ENCODE peak calls at places on chromosome 6, in ten cellular contexts. One of them, this sample, is unnamed.

GRCh38 chr6:119978274-119978889 is 628.8 kb upstream of the MAN1A1 start:
- DNase-seq in stimulated activated CD4-positive, alpha-beta T cell treated with anti-CD3 and anti-CD28 coated beads, Interleukin-4, amount 100 ng/mL, for 24 hours: no peak
- DNase-seq in Calu3: peak; percentile 29
- DNase-seq in neural crest cell: no peak
- DNase-seq in central memory CD4-positive, alpha-beta T cell: no peak
- DNase-seq in AG09309: no peak
- DNase-seq in body of pancreas: peak; percentile 24
- DNase-seq in RCC 7860: no peak
- DNase-seq in activated CD4-positive, alpha-beta T cell treated with anti-CD3 and anti-CD28 coated beads, Interleukin-2, amount 50 U/mL, for 1 hour: no peak
- DNase-seq in caudate nucleus: no peak
- DNase-seq in this sample: peak; percentile 2

GRCh38 chr6:125922322-125922860 is 34.2 kb upstream of the HINT3 start:
- DNase-seq in stimulated activated CD4-positive, alpha-beta T cell treated with anti-CD3 and anti-CD28 coated beads, Interleukin-4, amount 100 ng/mL, for 24 hours: no peak
- DNase-seq in Calu3: no peak
- DNase-seq in neural crest cell: no peak
- DNase-seq in central memory CD4-positive, alpha-beta T cell: no peak
- DNase-seq in AG09309: no peak
- DNase-seq in body of pancreas: no peak
- DNase-seq in RCC 7860: no peak
- DNase-seq in activated CD4-positive, alpha-beta T cell treated with anti-CD3 and anti-CD28 coated beads, Interleukin-2, amount 50 U/mL, for 1 hour: no peak
- DNase-seq in caudate nucleus: no peak
- DNase-seq in this sample: no peak

GRCh38 chr6:1792989-1793388 is 183.3 kb downstream of the FOXC1 start:
- DNase-seq in stimulated activated CD4-positive, alpha-beta T cell treated with anti-CD3 and anti-CD28 coated beads, Interleukin-4, amount 100 ng/mL, for 24 hours: no peak
- DNase-seq in Calu3: peak; percentile 50
- DNase-seq in neural crest cell: peak; percentile 23
- DNase-seq in central memory CD4-positive, alpha-beta T cell: no peak
- DNase-seq in AG09309: no peak
- DNase-seq in body of pancreas: peak; percentile 44
- DNase-seq in RCC 7860: peak; percentile 6
- DNase-seq in activated CD4-positive, alpha-beta T cell treated with anti-CD3 and anti-CD28 coated beads, Interleukin-2, amount 50 U/mL, for 1 hour: no peak
- DNase-seq in caudate nucleus: no peak
- DNase-seq in this sample: no peak

GRCh38 chr6:44022296-44022661 is 105.0 kb downstream of the MRPL14 start:
- DNase-seq in stimulated activated CD4-positive, alpha-beta T cell treated with anti-CD3 and anti-CD28 coated beads, Interleukin-4, amount 100 ng/mL, for 24 hours: no peak
- DNase-seq in Calu3: no peak
- DNase-seq in neural crest cell: no peak
- DNase-seq in central memory CD4-positive, alpha-beta T cell: no peak
- DNase-seq in AG09309: no peak
- DNase-seq in body of pancreas: no peak
- DNase-seq in RCC 7860: peak; percentile 89
- DNase-seq in activated CD4-positive, alpha-beta T cell treated with anti-CD3 and anti-CD28 coated beads, Interleukin-2, amount 50 U/mL, for 1 hour: no peak
- DNase-seq in caudate nucleus: no peak
- DNase-seq in this sample: no peak

GRCh38 chr6:3227363-3228045 is at the start of gene TUBB2B:
- DNase-seq in stimulated activated CD4-positive, alpha-beta T cell treated with anti-CD3 and anti-CD28 coated beads, Interleukin-4, amount 100 ng/mL, for 24 hours: no peak
- DNase-seq in Calu3: peak; percentile 16
- DNase-seq in neural crest cell: peak; percentile 85
- DNase-seq in central memory CD4-positive, alpha-beta T cell: no peak
- DNase-seq in AG09309: no peak
- DNase-seq in body of pancreas: peak; percentile 39
- DNase-seq in RCC 7860: no peak
- DNase-seq in activated CD4-positive, alpha-beta T cell treated with anti-CD3 and anti-CD28 coated beads, Interleukin-2, amount 50 U/mL, for 1 hour: no peak
- DNase-seq in caudate nucleus: peak; percentile 34
- DNase-seq in this sample: no peak

GRCh38 chr6:155188707-155189496 is 74.9 kb upstream of the CLDN20 start:
- DNase-seq in stimulated activated CD4-positive, alpha-beta T cell treated with anti-CD3 and anti-CD28 coated beads, Interleukin-4, amount 100 ng/mL, for 24 hours: peak; percentile 18
- DNase-seq in Calu3: no peak
- DNase-seq in neural crest cell: no peak
- DNase-seq in central memory CD4-positive, alpha-beta T cell: no peak
- DNase-seq in AG09309: peak; percentile 94
- DNase-seq in body of pancreas: no peak
- DNase-seq in RCC 7860: no peak
- DNase-seq in activated CD4-positive, alpha-beta T cell treated with anti-CD3 and anti-CD28 coated beads, Interleukin-2, amount 50 U/mL, for 1 hour: no peak
- DNase-seq in caudate nucleus: no peak
- DNase-seq in this sample: peak; percentile 89

GRCh38 chr6:25229671-25230321 is 49.4 kb upstream of the CARMIL1 start:
- DNase-seq in stimulated activated CD4-positive, alpha-beta T cell treated with anti-CD3 and anti-CD28 coated beads, Interleukin-4, amount 100 ng/mL, for 24 hours: no peak
- DNase-seq in Calu3: peak; percentile 52
- DNase-seq in neural crest cell: no peak
- DNase-seq in central memory CD4-positive, alpha-beta T cell: no peak
- DNase-seq in AG09309: peak; percentile 99
- DNase-seq in body of pancreas: no peak
- DNase-seq in RCC 7860: peak; percentile 56
- DNase-seq in activated CD4-positive, alpha-beta T cell treated with anti-CD3 and anti-CD28 coated beads, Interleukin-2, amount 50 U/mL, for 1 hour: no peak
- DNase-seq in caudate nucleus: no peak
- DNase-seq in this sample: peak; percentile 84

GRCh38 chr6:166633732-166634535 is 6.9 kb upstream of the RPS6KA2 start:
- DNase-seq in stimulated activated CD4-positive, alpha-beta T cell treated with anti-CD3 and anti-CD28 coated beads, Interleukin-4, amount 100 ng/mL, for 24 hours: no peak
- DNase-seq in Calu3: no peak
- DNase-seq in neural crest cell: no peak
- DNase-seq in central memory CD4-positive, alpha-beta T cell: no peak
- DNase-seq in AG09309: no peak
- DNase-seq in body of pancreas: no peak
- DNase-seq in RCC 7860: no peak
- DNase-seq in activated CD4-positive, alpha-beta T cell treated with anti-CD3 and anti-CD28 coated beads, Interleukin-2, amount 50 U/mL, for 1 hour: no peak
- DNase-seq in caudate nucleus: no peak
- DNase-seq in this sample: no peak

GRCh38 chr6:32984639-32985389 is 16.4 kb downstream of the BRD2 start:
- DNase-seq in stimulated activated CD4-positive, alpha-beta T cell treated with anti-CD3 and anti-CD28 coated beads, Interleukin-4, amount 100 ng/mL, for 24 hours: peak; percentile 93
- DNase-seq in Calu3: peak; percentile 97
- DNase-seq in neural crest cell: peak; percentile 86
- DNase-seq in central memory CD4-positive, alpha-beta T cell: peak; percentile 82
- DNase-seq in AG09309: peak; percentile 38
- DNase-seq in body of pancreas: peak; percentile 97
- DNase-seq in RCC 7860: peak; percentile 57
- DNase-seq in activated CD4-positive, alpha-beta T cell treated with anti-CD3 and anti-CD28 coated beads, Interleukin-2, amount 50 U/mL, for 1 hour: peak; percentile 94
- DNase-seq in caudate nucleus: peak; percentile 45
- DNase-seq in this sample: peak; percentile 53

GRCh38 chr6:106710580-106710979 is 81.2 kb downstream of the QRSL1 start:
- DNase-seq in stimulated activated CD4-positive, alpha-beta T cell treated with anti-CD3 and anti-CD28 coated beads, Interleukin-4, amount 100 ng/mL, for 24 hours: no peak
- DNase-seq in Calu3: no peak
- DNase-seq in neural crest cell: no peak
- DNase-seq in central memory CD4-positive, alpha-beta T cell: no peak
- DNase-seq in AG09309: no peak
- DNase-seq in body of pancreas: no peak
- DNase-seq in RCC 7860: no peak
- DNase-seq in activated CD4-positive, alpha-beta T cell treated with anti-CD3 and anti-CD28 coated beads, Interleukin-2, amount 50 U/mL, for 1 hour: no peak
- DNase-seq in caudate nucleus: no peak
- DNase-seq in this sample: no peak

GRCh38 chr6:168249746-168250145 is 69.8 kb downstream of the DACT2 start:
- DNase-seq in stimulated activated CD4-positive, alpha-beta T cell treated with anti-CD3 and anti-CD28 coated beads, Interleukin-4, amount 100 ng/mL, for 24 hours: no peak
- DNase-seq in Calu3: no peak
- DNase-seq in neural crest cell: no peak
- DNase-seq in central memory CD4-positive, alpha-beta T cell: no peak
- DNase-seq in AG09309: no peak
- DNase-seq in body of pancreas: no peak
- DNase-seq in RCC 7860: no peak
- DNase-seq in activated CD4-positive, alpha-beta T cell treated with anti-CD3 and anti-CD28 coated beads, Interleukin-2, amount 50 U/mL, for 1 hour: no peak
- DNase-seq in caudate nucleus: no peak
- DNase-seq in this sample: no peak

GRCh38 chr6:163655217-163656121 is 241.0 kb downstream of the QKI start:
- DNase-seq in stimulated activated CD4-positive, alpha-beta T cell treated with anti-CD3 and anti-CD28 coated beads, Interleukin-4, amount 100 ng/mL, for 24 hours: no peak
- DNase-seq in Calu3: no peak
- DNase-seq in neural crest cell: no peak
- DNase-seq in central memory CD4-positive, alpha-beta T cell: no peak
- DNase-seq in AG09309: no peak
- DNase-seq in body of pancreas: no peak
- DNase-seq in RCC 7860: no peak
- DNase-seq in activated CD4-positive, alpha-beta T cell treated with anti-CD3 and anti-CD28 coated beads, Interleukin-2, amount 50 U/mL, for 1 hour: no peak
- DNase-seq in caudate nucleus: no peak
- DNase-seq in this sample: no peak

GRCh38 chr6:168513766-168514165 is 72.8 kb downstream of the SMOC2 start:
- DNase-seq in stimulated activated CD4-positive, alpha-beta T cell treated with anti-CD3 and anti-CD28 coated beads, Interleukin-4, amount 100 ng/mL, for 24 hours: no peak
- DNase-seq in Calu3: no peak
- DNase-seq in neural crest cell: no peak
- DNase-seq in central memory CD4-positive, alpha-beta T cell: no peak
- DNase-seq in AG09309: no peak
- DNase-seq in body of pancreas: no peak
- DNase-seq in RCC 7860: no peak
- DNase-seq in activated CD4-positive, alpha-beta T cell treated with anti-CD3 and anti-CD28 coated beads, Interleukin-2, amount 50 U/mL, for 1 hour: no peak
- DNase-seq in caudate nucleus: no peak
- DNase-seq in this sample: no peak

GRCh38 chr6:131317516-131317915 is 182.2 kb downstream of the AKAP7 start:
- DNase-seq in stimulated activated CD4-positive, alpha-beta T cell treated with anti-CD3 and anti-CD28 coated beads, Interleukin-4, amount 100 ng/mL, for 24 hours: no peak
- DNase-seq in Calu3: no peak
- DNase-seq in neural crest cell: no peak
- DNase-seq in central memory CD4-positive, alpha-beta T cell: no peak
- DNase-seq in AG09309: peak; percentile 38
- DNase-seq in body of pancreas: no peak
- DNase-seq in RCC 7860: no peak
- DNase-seq in activated CD4-positive, alpha-beta T cell treated with anti-CD3 and anti-CD28 coated beads, Interleukin-2, amount 50 U/mL, for 1 hour: no peak
- DNase-seq in caudate nucleus: no peak
- DNase-seq in this sample: no peak

GRCh38 chr6:151027295-151027747 is 161.8 kb downstream of the MTHFD1L start:
- DNase-seq in stimulated activated CD4-positive, alpha-beta T cell treated with anti-CD3 and anti-CD28 coated beads, Interleukin-4, amount 100 ng/mL, for 24 hours: no peak
- DNase-seq in Calu3: no peak
- DNase-seq in neural crest cell: no peak
- DNase-seq in central memory CD4-positive, alpha-beta T cell: no peak
- DNase-seq in AG09309: no peak
- DNase-seq in body of pancreas: peak; percentile 61
- DNase-seq in RCC 7860: no peak
- DNase-seq in activated CD4-positive, alpha-beta T cell treated with anti-CD3 and anti-CD28 coated beads, Interleukin-2, amount 50 U/mL, for 1 hour: no peak
- DNase-seq in caudate nucleus: no peak
- DNase-seq in this sample: no peak

GRCh38 chr6:126444874-126445273 is 105.0 kb downstream of the CENPW start:
- DNase-seq in stimulated activated CD4-positive, alpha-beta T cell treated with anti-CD3 and anti-CD28 coated beads, Interleukin-4, amount 100 ng/mL, for 24 hours: no peak
- DNase-seq in Calu3: no peak
- DNase-seq in neural crest cell: no peak
- DNase-seq in central memory CD4-positive, alpha-beta T cell: no peak
- DNase-seq in AG09309: no peak
- DNase-seq in body of pancreas: no peak
- DNase-seq in RCC 7860: no peak
- DNase-seq in activated CD4-positive, alpha-beta T cell treated with anti-CD3 and anti-CD28 coated beads, Interleukin-2, amount 50 U/mL, for 1 hour: no peak
- DNase-seq in caudate nucleus: no peak
- DNase-seq in this sample: no peak

GRCh38 chr6:56803594-56803993 is 151.3 kb upstream of the BEND6 start:
- DNase-seq in stimulated activated CD4-positive, alpha-beta T cell treated with anti-CD3 and anti-CD28 coated beads, Interleukin-4, amount 100 ng/mL, for 24 hours: no peak
- DNase-seq in Calu3: no peak
- DNase-seq in neural crest cell: no peak
- DNase-seq in central memory CD4-positive, alpha-beta T cell: no peak
- DNase-seq in AG09309: no peak
- DNase-seq in body of pancreas: no peak
- DNase-seq in RCC 7860: no peak
- DNase-seq in activated CD4-positive, alpha-beta T cell treated with anti-CD3 and anti-CD28 coated beads, Interleukin-2, amount 50 U/mL, for 1 hour: no peak
- DNase-seq in caudate nucleus: no peak
- DNase-seq in this sample: peak; percentile 27

GRCh38 chr6:44493593-44493992 is 106.1 kb downstream of the CDC5L start:
- DNase-seq in stimulated activated CD4-positive, alpha-beta T cell treated with anti-CD3 and anti-CD28 coated beads, Interleukin-4, amount 100 ng/mL, for 24 hours: no peak
- DNase-seq in Calu3: no peak
- DNase-seq in neural crest cell: no peak
- DNase-seq in central memory CD4-positive, alpha-beta T cell: no peak
- DNase-seq in AG09309: no peak
- DNase-seq in body of pancreas: no peak
- DNase-seq in RCC 7860: no peak
- DNase-seq in activated CD4-positive, alpha-beta T cell treated with anti-CD3 and anti-CD28 coated beads, Interleukin-2, amount 50 U/mL, for 1 hour: no peak
- DNase-seq in caudate nucleus: no peak
- DNase-seq in this sample: no peak

GRCh38 chr6:88248709-88249321 is 82.7 kb upstream of the CNR1 start:
- DNase-seq in stimulated activated CD4-positive, alpha-beta T cell treated with anti-CD3 and anti-CD28 coated beads, Interleukin-4, amount 100 ng/mL, for 24 hours: no peak
- DNase-seq in Calu3: no peak
- DNase-seq in neural crest cell: no peak
- DNase-seq in central memory CD4-positive, alpha-beta T cell: no peak
- DNase-seq in AG09309: no peak
- DNase-seq in body of pancreas: no peak
- DNase-seq in RCC 7860: no peak
- DNase-seq in activated CD4-positive, alpha-beta T cell treated with anti-CD3 and anti-CD28 coated beads, Interleukin-2, amount 50 U/mL, for 1 hour: no peak
- DNase-seq in caudate nucleus: no peak
- DNase-seq in this sample: no peak

GRCh38 chr6:164721460-164721859 is 587.9 kb downstream of the C6orf118 start:
- DNase-seq in stimulated activated CD4-positive, alpha-beta T cell treated with anti-CD3 and anti-CD28 coated beads, Interleukin-4, amount 100 ng/mL, for 24 hours: no peak
- DNase-seq in Calu3: no peak
- DNase-seq in neural crest cell: no peak
- DNase-seq in central memory CD4-positive, alpha-beta T cell: no peak
- DNase-seq in AG09309: no peak
- DNase-seq in body of pancreas: no peak
- DNase-seq in RCC 7860: no peak
- DNase-seq in activated CD4-positive, alpha-beta T cell treated with anti-CD3 and anti-CD28 coated beads, Interleukin-2, amount 50 U/mL, for 1 hour: no peak
- DNase-seq in caudate nucleus: no peak
- DNase-seq in this sample: no peak

GRCh38 chr6:112503210-112503609 is 156.1 kb downstream of the RFPL4B start:
- DNase-seq in stimulated activated CD4-positive, alpha-beta T cell treated with anti-CD3 and anti-CD28 coated beads, Interleukin-4, amount 100 ng/mL, for 24 hours: no peak
- DNase-seq in Calu3: no peak
- DNase-seq in neural crest cell: peak; percentile 48
- DNase-seq in central memory CD4-positive, alpha-beta T cell: no peak
- DNase-seq in AG09309: no peak
- DNase-seq in body of pancreas: no peak
- DNase-seq in RCC 7860: no peak
- DNase-seq in activated CD4-positive, alpha-beta T cell treated with anti-CD3 and anti-CD28 coated beads, Interleukin-2, amount 50 U/mL, for 1 hour: no peak
- DNase-seq in caudate nucleus: peak; percentile 34
- DNase-seq in this sample: no peak

GRCh38 chr6:37547564-37548061 is 47.9 kb upstream of the CCDC167 start:
- DNase-seq in stimulated activated CD4-positive, alpha-beta T cell treated with anti-CD3 and anti-CD28 coated beads, Interleukin-4, amount 100 ng/mL, for 24 hours: no peak
- DNase-seq in Calu3: no peak
- DNase-seq in neural crest cell: no peak
- DNase-seq in central memory CD4-positive, alpha-beta T cell: peak; percentile 22
- DNase-seq in AG09309: no peak
- DNase-seq in body of pancreas: no peak
- DNase-seq in RCC 7860: peak; percentile 84
- DNase-seq in activated CD4-positive, alpha-beta T cell treated with anti-CD3 and anti-CD28 coated beads, Interleukin-2, amount 50 U/mL, for 1 hour: no peak
- DNase-seq in caudate nucleus: no peak
- DNase-seq in this sample: no peak

GRCh38 chr6:13724174-13724573 is 12.5 kb upstream of the RANBP9 start:
- DNase-seq in stimulated activated CD4-positive, alpha-beta T cell treated with anti-CD3 and anti-CD28 coated beads, Interleukin-4, amount 100 ng/mL, for 24 hours: no peak
- DNase-seq in Calu3: peak; percentile 63
- DNase-seq in neural crest cell: no peak
- DNase-seq in central memory CD4-positive, alpha-beta T cell: no peak
- DNase-seq in AG09309: no peak
- DNase-seq in body of pancreas: no peak
- DNase-seq in RCC 7860: peak; percentile 71
- DNase-seq in activated CD4-positive, alpha-beta T cell treated with anti-CD3 and anti-CD28 coated beads, Interleukin-2, amount 50 U/mL, for 1 hour: no peak
- DNase-seq in caudate nucleus: no peak
- DNase-seq in this sample: no peak

GRCh38 chr6:144151010-144151727 is 852 bp downstream of the STX11 start:
- DNase-seq in stimulated activated CD4-positive, alpha-beta T cell treated with anti-CD3 and anti-CD28 coated beads, Interleukin-4, amount 100 ng/mL, for 24 hours: peak; percentile 73
- DNase-seq in Calu3: no peak
- DNase-seq in neural crest cell: no peak
- DNase-seq in central memory CD4-positive, alpha-beta T cell: peak; percentile 59
- DNase-seq in AG09309: no peak
- DNase-seq in body of pancreas: peak; percentile 28
- DNase-seq in RCC 7860: no peak
- DNase-seq in activated CD4-positive, alpha-beta T cell treated with anti-CD3 and anti-CD28 coated beads, Interleukin-2, amount 50 U/mL, for 1 hour: peak; percentile 37
- DNase-seq in caudate nucleus: no peak
- DNase-seq in this sample: no peak

GRCh38 chr6:92879526-92879925 is 539.8 kb downstream of the EPHA7 start:
- DNase-seq in stimulated activated CD4-positive, alpha-beta T cell treated with anti-CD3 and anti-CD28 coated beads, Interleukin-4, amount 100 ng/mL, for 24 hours: no peak
- DNase-seq in Calu3: no peak
- DNase-seq in neural crest cell: no peak
- DNase-seq in central memory CD4-positive, alpha-beta T cell: no peak
- DNase-seq in AG09309: no peak
- DNase-seq in body of pancreas: no peak
- DNase-seq in RCC 7860: no peak
- DNase-seq in activated CD4-positive, alpha-beta T cell treated with anti-CD3 and anti-CD28 coated beads, Interleukin-2, amount 50 U/mL, for 1 hour: no peak
- DNase-seq in caudate nucleus: no peak
- DNase-seq in this sample: no peak

GRCh38 chr6:21597706-21598273 is 4.2 kb downstream of the SOX4 start:
- DNase-seq in stimulated activated CD4-positive, alpha-beta T cell treated with anti-CD3 and anti-CD28 coated beads, Interleukin-4, amount 100 ng/mL, for 24 hours: no peak
- DNase-seq in Calu3: peak; percentile 29
- DNase-seq in neural crest cell: no peak
- DNase-seq in central memory CD4-positive, alpha-beta T cell: no peak
- DNase-seq in AG09309: no peak
- DNase-seq in body of pancreas: no peak
- DNase-seq in RCC 7860: no peak
- DNase-seq in activated CD4-positive, alpha-beta T cell treated with anti-CD3 and anti-CD28 coated beads, Interleukin-2, amount 50 U/mL, for 1 hour: no peak
- DNase-seq in caudate nucleus: no peak
- DNase-seq in this sample: no peak

GRCh38 chr6:148890091-148890490 is 143.3 kb downstream of the UST start:
- DNase-seq in stimulated activated CD4-positive, alpha-beta T cell treated with anti-CD3 and anti-CD28 coated beads, Interleukin-4, amount 100 ng/mL, for 24 hours: no peak
- DNase-seq in Calu3: no peak
- DNase-seq in neural crest cell: no peak
- DNase-seq in central memory CD4-positive, alpha-beta T cell: no peak
- DNase-seq in AG09309: no peak
- DNase-seq in body of pancreas: no peak
- DNase-seq in RCC 7860: no peak
- DNase-seq in activated CD4-positive, alpha-beta T cell treated with anti-CD3 and anti-CD28 coated beads, Interleukin-2, amount 50 U/mL, for 1 hour: no peak
- DNase-seq in caudate nucleus: no peak
- DNase-seq in this sample: no peak

GRCh38 chr6:346389-347030 is 45.0 kb upstream of the IRF4 start:
- DNase-seq in stimulated activated CD4-positive, alpha-beta T cell treated with anti-CD3 and anti-CD28 coated beads, Interleukin-4, amount 100 ng/mL, for 24 hours: no peak
- DNase-seq in Calu3: no peak
- DNase-seq in neural crest cell: no peak
- DNase-seq in central memory CD4-positive, alpha-beta T cell: no peak
- DNase-seq in AG09309: peak; percentile 32
- DNase-seq in body of pancreas: no peak
- DNase-seq in RCC 7860: no peak
- DNase-seq in activated CD4-positive, alpha-beta T cell treated with anti-CD3 and anti-CD28 coated beads, Interleukin-2, amount 50 U/mL, for 1 hour: no peak
- DNase-seq in caudate nucleus: no peak
- DNase-seq in this sample: peak; percentile 4

This sample was measured in GM04504.